ENCODE peak calls at places on chromosomes 5 and 9, in nine cellular contexts. One of them, this sample, is unnamed.

GRCh38 chr5:132787076-132787475 is 10.0 kb upstream of the SEPTIN8 start:
- DNase-seq in PC-3: no peak
- DNase-seq in heart right ventricle: no peak
- DNase-seq in uterus: no peak
- DNase-seq in IMR-90: peak; percentile 66
- DNase-seq in psoas muscle: no peak
- DNase-seq in right lobe of liver: no peak
- DNase-seq in left lung: no peak
- DNase-seq in sigmoid colon: no peak
- DNase-seq in this sample: no peak

GRCh38 chr5:102090770-102091169 is 205.3 kb downstream of the SLCO4C1 start:
- DNase-seq in PC-3: peak; percentile 53
- DNase-seq in heart right ventricle: no peak
- DNase-seq in uterus: no peak
- DNase-seq in IMR-90: no peak
- DNase-seq in psoas muscle: no peak
- DNase-seq in right lobe of liver: no peak
- DNase-seq in left lung: no peak
- DNase-seq in sigmoid colon: no peak
- DNase-seq in this sample: no peak

GRCh38 chr5:42531611-42532010 is 108.4 kb downstream of the GHR start:
- DNase-seq in PC-3: peak; percentile 65
- DNase-seq in heart right ventricle: no peak
- DNase-seq in uterus: no peak
- DNase-seq in IMR-90: no peak
- DNase-seq in psoas muscle: no peak
- DNase-seq in right lobe of liver: no peak
- DNase-seq in left lung: no peak
- DNase-seq in sigmoid colon: no peak
- DNase-seq in this sample: no peak

GRCh38 chr9:30796806-30797205 is 1587.6 kb upstream of the ACO1 start:
- DNase-seq in PC-3: no peak
- DNase-seq in heart right ventricle: no peak
- DNase-seq in uterus: no peak
- DNase-seq in IMR-90: no peak
- DNase-seq in psoas muscle: no peak
- DNase-seq in right lobe of liver: no peak
- DNase-seq in left lung: no peak
- DNase-seq in sigmoid colon: no peak
- DNase-seq in this sample: no peak

GRCh38 chr5:142166754-142167153 is 58.2 kb downstream of the NDFIP1 start:
- DNase-seq in PC-3: no peak
- DNase-seq in heart right ventricle: no peak
- DNase-seq in uterus: no peak
- DNase-seq in IMR-90: no peak
- DNase-seq in psoas muscle: no peak
- DNase-seq in right lobe of liver: no peak
- DNase-seq in left lung: no peak
- DNase-seq in sigmoid colon: no peak
- DNase-seq in this sample: no peak

GRCh38 chr5:14236757-14237156 is 93.6 kb downstream of the TRIO start:
- DNase-seq in PC-3: no peak
- DNase-seq in heart right ventricle: no peak
- DNase-seq in uterus: no peak
- DNase-seq in IMR-90: no peak
- DNase-seq in psoas muscle: no peak
- DNase-seq in right lobe of liver: no peak
- DNase-seq in left lung: no peak
- DNase-seq in sigmoid colon: no peak
- DNase-seq in this sample: no peak

GRCh38 chr5:113214606-113215323 is 220.0 kb downstream of the TSSK1B start:
- DNase-seq in PC-3: no peak
- DNase-seq in heart right ventricle: no peak
- DNase-seq in uterus: no peak
- DNase-seq in IMR-90: no peak
- DNase-seq in psoas muscle: no peak
- DNase-seq in right lobe of liver: no peak
- DNase-seq in left lung: no peak
- DNase-seq in sigmoid colon: no peak
- DNase-seq in this sample: no peak

GRCh38 chr9:70438341-70438924 is 24.0 kb upstream of the KLF9 start:
- DNase-seq in PC-3: peak; percentile 41
- DNase-seq in heart right ventricle: peak; percentile 73
- DNase-seq in uterus: no peak
- DNase-seq in IMR-90: peak; percentile 73
- DNase-seq in psoas muscle: peak; percentile 50
- DNase-seq in right lobe of liver: peak; percentile 56
- DNase-seq in left lung: no peak
- DNase-seq in sigmoid colon: peak; percentile 86
- DNase-seq in this sample: no peak

GRCh38 chr5:112906637-112907036 is 15.4 kb downstream of the REEP5 start:
- DNase-seq in PC-3: no peak
- DNase-seq in heart right ventricle: no peak
- DNase-seq in uterus: no peak
- DNase-seq in IMR-90: no peak
- DNase-seq in psoas muscle: no peak
- DNase-seq in right lobe of liver: no peak
- DNase-seq in left lung: no peak
- DNase-seq in sigmoid colon: no peak
- DNase-seq in this sample: no peak

GRCh38 chr5:104048231-104048630 is 485.6 kb upstream of the NUDT12 start:
- DNase-seq in PC-3: no peak
- DNase-seq in heart right ventricle: no peak
- DNase-seq in uterus: no peak
- DNase-seq in IMR-90: no peak
- DNase-seq in psoas muscle: no peak
- DNase-seq in right lobe of liver: no peak
- DNase-seq in left lung: no peak
- DNase-seq in sigmoid colon: no peak
- DNase-seq in this sample: no peak

GRCh38 chr9:84978761-84979160 is 309.2 kb downstream of the NTRK2 start:
- DNase-seq in PC-3: no peak
- DNase-seq in heart right ventricle: no peak
- DNase-seq in uterus: no peak
- DNase-seq in IMR-90: no peak
- DNase-seq in psoas muscle: no peak
- DNase-seq in right lobe of liver: no peak
- DNase-seq in left lung: no peak
- DNase-seq in sigmoid colon: no peak
- DNase-seq in this sample: no peak

GRCh38 chr5:174311121-174311520 is 265.6 kb downstream of the NSG2 start:
- DNase-seq in PC-3: no peak
- DNase-seq in heart right ventricle: no peak
- DNase-seq in uterus: no peak
- DNase-seq in IMR-90: no peak
- DNase-seq in psoas muscle: no peak
- DNase-seq in right lobe of liver: no peak
- DNase-seq in left lung: no peak
- DNase-seq in sigmoid colon: no peak
- DNase-seq in this sample: peak; percentile 57

GRCh38 chr5:174313615-174314014 is 268.1 kb downstream of the NSG2 start:
- DNase-seq in PC-3: no peak
- DNase-seq in heart right ventricle: no peak
- DNase-seq in uterus: no peak
- DNase-seq in IMR-90: no peak
- DNase-seq in psoas muscle: no peak
- DNase-seq in right lobe of liver: no peak
- DNase-seq in left lung: peak; percentile 41
- DNase-seq in sigmoid colon: no peak
- DNase-seq in this sample: peak; percentile 45

GRCh38 chr5:174311531-174312269 is 266.2 kb downstream of the NSG2 start:
- DNase-seq in PC-3: peak; percentile 68
- DNase-seq in heart right ventricle: peak; percentile 61
- DNase-seq in uterus: peak; percentile 56
- DNase-seq in IMR-90: peak; percentile 34
- DNase-seq in psoas muscle: peak; percentile 69
- DNase-seq in right lobe of liver: peak; percentile 69
- DNase-seq in left lung: peak; percentile 90
- DNase-seq in sigmoid colon: no peak
- DNase-seq in this sample: peak; percentile 84

GRCh38 chr5:174312641-174313040 is 267.1 kb downstream of the NSG2 start:
- DNase-seq in PC-3: no peak
- DNase-seq in heart right ventricle: no peak
- DNase-seq in uterus: no peak
- DNase-seq in IMR-90: no peak
- DNase-seq in psoas muscle: no peak
- DNase-seq in right lobe of liver: no peak
- DNase-seq in left lung: peak; percentile 37
- DNase-seq in sigmoid colon: no peak
- DNase-seq in this sample: peak; percentile 46

GRCh38 chr5:174312270-174312617 is 266.7 kb downstream of the NSG2 start:
- DNase-seq in PC-3: no peak
- DNase-seq in heart right ventricle: no peak
- DNase-seq in uterus: no peak
- DNase-seq in IMR-90: no peak
- DNase-seq in psoas muscle: no peak
- DNase-seq in right lobe of liver: no peak
- DNase-seq in left lung: no peak
- DNase-seq in sigmoid colon: no peak
- DNase-seq in this sample: no peak
- TF ChIP-seq CTCF in PC-3: peak; percentile 17
- TF ChIP-seq CTCF in heart right ventricle: no peak
- TF ChIP-seq CTCF in uterus: no peak
- TF ChIP-seq CTCF in IMR-90: no peak
- TF ChIP-seq CTCF in psoas muscle: no peak
- TF ChIP-seq CTCF in right lobe of liver: no peak
- TF ChIP-seq CTCF in left lung: peak; percentile 15
- TF ChIP-seq CTCF in sigmoid colon: no peak
- TF ChIP-seq CTCF in this sample: no peak

GRCh38 chr9:19117039-19117716 is 10.1 kb downstream of the PLIN2 start:
- DNase-seq in PC-3: no peak
- DNase-seq in heart right ventricle: no peak
- DNase-seq in uterus: no peak
- DNase-seq in IMR-90: no peak
- DNase-seq in psoas muscle: no peak
- DNase-seq in right lobe of liver: no peak
- DNase-seq in left lung: no peak
- DNase-seq in sigmoid colon: no peak
- DNase-seq in this sample: no peak
- H3K4me1 ChIP-seq in PC-3: peaks cover 33% of the 10 kb centered on the region
- H3K4me1 ChIP-seq in heart right ventricle: peaks cover 19% of the 10 kb centered on the region
- H3K4me1 ChIP-seq in uterus: no peaks in the 10 kb centered on the region
- H3K4me1 ChIP-seq in IMR-90: peaks cover 8% of the 10 kb centered on the region
- H3K4me1 ChIP-seq in psoas muscle: peaks cover 54% of the 10 kb centered on the region
- H3K4me1 ChIP-seq in right lobe of liver: peaks cover 24% of the 10 kb centered on the region
- H3K4me1 ChIP-seq in left lung: no peaks in the 10 kb centered on the region
- H3K4me1 ChIP-seq in sigmoid colon: no peaks in the 10 kb centered on the region
- H3K4me1 ChIP-seq in this sample: no peaks in the 10 kb centered on the region

DNA sequence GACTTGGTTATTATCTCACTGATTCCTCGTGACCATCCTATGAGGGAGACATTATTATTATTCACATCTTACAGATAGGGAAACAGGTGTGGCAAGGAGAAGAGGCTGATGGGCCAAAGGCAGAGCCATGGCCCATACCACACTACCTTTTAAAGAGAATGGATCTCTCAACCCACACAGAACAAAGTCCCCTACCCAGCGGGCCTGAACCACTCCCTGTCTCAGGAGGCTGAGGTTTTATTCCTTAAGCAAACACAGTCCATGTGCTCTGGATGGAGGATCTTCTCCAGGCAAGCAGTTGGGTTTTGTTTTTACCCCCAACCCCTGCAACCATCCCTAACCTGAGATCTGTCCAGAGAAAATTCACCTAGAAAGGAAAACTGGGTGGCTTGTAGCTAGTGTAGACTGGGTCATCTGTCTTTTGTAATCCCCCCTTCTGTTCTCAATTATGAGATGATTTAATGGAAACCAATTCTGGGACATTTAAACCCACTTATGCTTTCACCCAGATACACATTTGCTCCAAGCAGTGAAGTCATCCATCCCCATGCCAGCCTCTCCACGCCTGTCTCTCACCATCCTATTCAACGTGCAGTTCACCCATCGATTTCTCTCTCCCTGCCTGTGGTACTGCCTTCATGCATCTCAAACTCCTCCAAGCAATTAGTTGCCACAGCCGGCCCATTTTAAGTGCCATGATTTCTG is 2.0 kb downstream of the PHF19 start:
- DNase-seq in PC-3: no peak
- DNase-seq in heart right ventricle: no peak
- DNase-seq in uterus: no peak
- DNase-seq in IMR-90: no peak
- DNase-seq in psoas muscle: no peak
- DNase-seq in right lobe of liver: no peak
- DNase-seq in left lung: no peak
- DNase-seq in sigmoid colon: no peak
- DNase-seq in this sample: no peak
- H3K4me3 ChIP-seq in PC-3: peak overlapping the region; percentile 81
- H3K4me3 ChIP-seq in heart right ventricle: no peak overlapping the region
- H3K4me3 ChIP-seq in uterus: no peak overlapping the region
- H3K4me3 ChIP-seq in IMR-90: no peak overlapping the region
- H3K4me3 ChIP-seq in psoas muscle: no peak overlapping the region
- H3K4me3 ChIP-seq in right lobe of liver: no peak overlapping the region
- H3K4me3 ChIP-seq in left lung: peak overlapping the region; percentile 85
- H3K4me3 ChIP-seq in sigmoid colon: no peak overlapping the region
- H3K4me3 ChIP-seq in this sample: no peak overlapping the region

GRCh38 chr5:9430306-9430705 is 115.6 kb downstream of the SEMA5A start:
- DNase-seq in PC-3: no peak
- DNase-seq in heart right ventricle: no peak
- DNase-seq in uterus: no peak
- DNase-seq in IMR-90: no peak
- DNase-seq in psoas muscle: no peak
- DNase-seq in right lobe of liver: no peak
- DNase-seq in left lung: no peak
- DNase-seq in sigmoid colon: no peak
- DNase-seq in this sample: no peak
- TF ChIP-seq CTCF in PC-3: no peak
- TF ChIP-seq CTCF in heart right ventricle: no peak
- TF ChIP-seq CTCF in uterus: no peak
- TF ChIP-seq CTCF in IMR-90: no peak
- TF ChIP-seq CTCF in psoas muscle: no peak
- TF ChIP-seq CTCF in right lobe of liver: no peak
- TF ChIP-seq CTCF in left lung: no peak
- TF ChIP-seq CTCF in sigmoid colon: no peak
- TF ChIP-seq CTCF in this sample: no peak

DNA sequence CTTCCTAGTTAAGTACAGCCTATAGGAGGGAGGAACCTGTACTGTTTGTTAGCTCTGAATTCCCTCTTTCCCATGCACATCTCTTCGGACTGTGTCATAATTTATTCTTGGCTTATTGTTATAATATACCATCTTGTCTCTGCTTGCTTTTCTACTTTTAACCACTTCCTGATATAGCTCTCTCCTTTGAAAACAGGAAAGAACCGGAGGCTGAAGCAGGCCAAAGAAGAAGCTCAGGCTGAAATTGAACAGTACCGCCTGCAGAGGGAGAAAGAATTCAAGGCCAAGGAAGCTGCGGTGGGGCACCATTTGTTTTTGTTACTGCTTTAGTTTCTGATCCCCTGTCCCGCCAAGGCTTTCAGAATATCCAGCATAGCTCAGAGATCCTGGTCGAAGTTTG is 4.8 kb downstream of the ATP6V1G1 start:
- DNase-seq in PC-3: peak; percentile 2
- DNase-seq in heart right ventricle: peak; percentile 26
- DNase-seq in uterus: no peak
- DNase-seq in IMR-90: peak; percentile 49
- DNase-seq in psoas muscle: no peak
- DNase-seq in right lobe of liver: no peak
- DNase-seq in left lung: no peak
- DNase-seq in sigmoid colon: no peak
- DNase-seq in this sample: no peak
- H3K4me1 ChIP-seq in PC-3: peaks cover 20% of the 10 kb centered on the region
- H3K4me1 ChIP-seq in heart right ventricle: peaks cover 51% of the 10 kb centered on the region
- H3K4me1 ChIP-seq in uterus: peaks cover 5% of the 10 kb centered on the region
- H3K4me1 ChIP-seq in IMR-90: peaks cover 3% of the 10 kb centered on the region
- H3K4me1 ChIP-seq in psoas muscle: peaks cover 44% of the 10 kb centered on the region
- H3K4me1 ChIP-seq in right lobe of liver: peaks cover 37% of the 10 kb centered on the region
- H3K4me1 ChIP-seq in left lung: peaks cover 25% of the 10 kb centered on the region
- H3K4me1 ChIP-seq in sigmoid colon: peaks cover 49% of the 10 kb centered on the region
- H3K4me1 ChIP-seq in this sample: peaks cover 44% of the 10 kb centered on the region

GRCh38 chr5:135535820-135536801 is at the start of gene NEUROG1:
- DNase-seq in PC-3: no peak
- DNase-seq in heart right ventricle: no peak
- DNase-seq in uterus: no peak
- DNase-seq in IMR-90: no peak
- DNase-seq in psoas muscle: no peak
- DNase-seq in right lobe of liver: no peak
- DNase-seq in left lung: no peak
- DNase-seq in sigmoid colon: no peak
- DNase-seq in this sample: no peak
- H3K4me3 ChIP-seq in PC-3: no peak within 1 kb of the TSS
- H3K4me3 ChIP-seq in heart right ventricle: no peak within 1 kb of the TSS
- H3K4me3 ChIP-seq in uterus: no peak within 1 kb of the TSS
- H3K4me3 ChIP-seq in IMR-90: no peak within 1 kb of the TSS
- H3K4me3 ChIP-seq in psoas muscle: peak within 1 kb of the TSS; percentile 54
- H3K4me3 ChIP-seq in right lobe of liver: no peak within 1 kb of the TSS
- H3K4me3 ChIP-seq in left lung: no peak within 1 kb of the TSS
- H3K4me3 ChIP-seq in sigmoid colon: no peak within 1 kb of the TSS
- H3K4me3 ChIP-seq in this sample: no peak within 1 kb of the TSS